ENCODE peak calls at places on chromosome 21, in ten cellular contexts. I is esophagus squamous epithelium, Y is ovary, S is H1, R is IMR-90, F is sigmoid colon, T is uterus, L is endothelial cell of umbilical vein, J is A549, B is esophagus muscularis mucosa. C is an unnamed sample.

GRCh38 chr21:45555557-45556301 is 13.5 kb upstream of the SLC19A1 start:
- DNase-seq in J (peak), S (peak), R (peak), B (no peak), I (no peak), Y (peak), T (peak), L (peak), F (peak), C (peak)

GRCh38 chr21:27681038-27681437 is 714.1 kb upstream of the ADAMTS5 start:
- DNase-seq in T (no peak), B (no peak), F (no peak), R (peak), J (no peak), S (no peak), I (no peak), Y (no peak), L (peak), C (no peak)

GRCh38 chr21:44771896-44772525 is 29.6 kb downstream of the UBE2G2 start:
- DNase-seq in F (no peak), Y (no peak), T (no peak), R (no peak), S (no peak), I (no peak), L (no peak), B (no peak), J (no peak), C (no peak)

GRCh38 chr21:39314155-39315027 is 959 bp upstream of the BRWD1 start:
- DNase-seq in Y (peak), L (peak), T (peak), B (no peak), S (no peak), R (peak), F (peak), I (no peak), J (peak), C (peak)

GRCh38 chr21:40422851-40423635 is 423.9 kb downstream of the DSCAM start:
- DNase-seq in Y (no peak), R (no peak), F (no peak), S (no peak), L (no peak), B (peak), J (no peak), I (no peak), T (no peak), C (no peak)

GRCh38 chr21:44425895-44426662 is 29.2 kb upstream of the LRRC3 start:
- DNase-seq in Y (no peak), S (no peak), B (no peak), J (no peak), I (no peak), R (no peak), L (no peak), F (peak), T (no peak), C (no peak)

GRCh38 chr21:30463713-30464112 is 16.5 kb downstream of the KRTAP19-1 start:
- DNase-seq in J (no peak), L (no peak), F (no peak), Y (no peak), S (no peak), B (no peak), I (no peak), T (no peak), R (no peak), C (no peak)

GRCh38 chr21:26565105-26565504 is 8.0 kb downstream of the CYYR1 start:
- DNase-seq in L (peak), J (no peak), S (no peak), F (no peak), I (no peak), B (no peak), Y (no peak), R (no peak), T (no peak), C (no peak)

GRCh38 chr21:29258626-29259335 is 39.9 kb upstream of the BACH1 start:
- DNase-seq in F (no peak), J (no peak), B (no peak), Y (no peak), L (peak), T (no peak), S (no peak), R (peak), I (no peak), C (no peak)

GRCh38 chr21:15617968-15618367 is 111.8 kb upstream of the USP25 start:
- DNase-seq in B (no peak), L (peak), F (no peak), T (no peak), Y (no peak), R (peak), I (no peak), J (no peak), S (no peak), C (no peak)

GRCh38 chr21:31279986-31280385 is 64.1 kb downstream of the TIAM1 start:
- DNase-seq in T (no peak), Y (no peak), B (no peak), R (peak), F (no peak), J (no peak), I (no peak), S (no peak), L (no peak), C (no peak)

GRCh38 chr21:34952701-34953100 is 96.4 kb downstream of the RUNX1 start:
- DNase-seq in Y (no peak), S (no peak), T (no peak), R (no peak), L (no peak), B (no peak), J (no peak), F (no peak), I (no peak), C (no peak)

GRCh38 chr21:34996304-34997081 is 52.6 kb downstream of the RUNX1 start:
- DNase-seq in T (peak), L (no peak), S (no peak), Y (no peak), I (no peak), R (peak), B (no peak), F (peak), J (no peak), C (peak)

GRCh38 chr21:35483267-35483666 is 434.2 kb upstream of the RUNX1 start:
- DNase-seq in J (no peak), B (no peak), R (no peak), L (peak), S (no peak), I (no peak), T (no peak), F (no peak), Y (no peak), C (no peak)

GRCh38 chr21:44818636-44819011 is 762 bp upstream of the SUMO3 start:
- DNase-seq in T (no peak), B (no peak), Y (peak), F (peak), R (no peak), J (no peak), S (no peak), L (no peak), I (no peak), C (no peak)

GRCh38 chr21:39630191-39630591 is 17.5 kb downstream of the B3GALT5 start:
- DNase-seq in L (no peak), S (no peak), B (peak), T (no peak), J (peak), F (no peak), Y (no peak), I (no peak), R (peak), C (no peak)

GRCh38 chr21:45403133-45403824 is 1.7 kb upstream of the COL18A1 start:
- DNase-seq in R (no peak), S (no peak), T (no peak), J (no peak), L (no peak), I (no peak), B (no peak), Y (peak), F (peak), C (peak)

GRCh38 chr21:31931644-31932469 is 59.0 kb downstream of the HUNK start:
- DNase-seq in J (no peak), I (no peak), F (no peak), T (no peak), R (no peak), B (no peak), Y (no peak), S (no peak), L (no peak), C (no peak)

GRCh38 chr21:45590726-45591618 is 48.7 kb upstream of the SLC19A1 start:
- DNase-seq in F (peak), S (no peak), Y (peak), R (no peak), J (peak), L (no peak), B (no peak), I (no peak), T (peak), C (no peak)

GRCh38 chr21:30194701-30195299 is 21.1 kb downstream of the CLDN8 start:
- DNase-seq in T (no peak), J (no peak), Y (no peak), S (no peak), L (no peak), R (no peak), I (no peak), F (no peak), B (no peak), C (no peak)

GRCh38 chr21:43814215-43815106 is 25.1 kb downstream of the RRP1 start:
- DNase-seq in I (no peak), L (no peak), F (no peak), B (no peak), T (no peak), S (peak), R (no peak), Y (no peak), J (no peak), C (no peak)

DNA sequence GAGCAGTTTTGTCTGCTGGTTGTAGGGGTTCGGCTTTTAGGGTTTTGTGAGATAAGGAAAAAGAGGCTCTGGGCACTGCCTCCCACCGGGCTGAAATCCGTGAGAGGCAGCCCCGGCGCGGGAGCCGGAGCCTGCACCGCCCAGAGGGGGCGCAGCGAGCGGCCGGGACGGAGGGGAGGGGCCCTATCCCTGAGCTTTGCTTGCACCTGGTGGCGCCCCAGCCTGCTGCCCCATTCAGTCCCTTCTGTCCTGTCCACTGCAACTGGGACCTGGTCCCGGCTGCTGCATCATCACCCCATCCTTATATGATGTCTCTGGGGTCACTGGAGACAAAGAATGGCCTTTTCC is 512 bp upstream of the KCNJ6 start:
- DNase-seq in J (peak), B (no peak), T (no peak), I (no peak), F (no peak), R (no peak), Y (no peak), S (peak), L (no peak), C (no peak)
- TF ChIP-seq CTCF in J (peak), B (no peak), T (no peak), I (no peak), F (no peak), R (peak), Y (no peak), S (peak), L (peak), C (no peak)

GRCh38 chr21:17949395-17949794 is 130.2 kb upstream of the C21orf91 start:
- DNase-seq in F (no peak), T (no peak), S (no peak), L (no peak), I (no peak), J (no peak), R (no peak), B (no peak), Y (no peak), C (no peak)
- H3K27ac ChIP-seq in F (no peak), T (peak), S (no peak), L (no peak), I (no peak), J (no peak), R (no peak), B (no peak), Y (no peak), C (no peak)

GRCh38 chr21:14582934-14583628 is 37.0 kb upstream of the SAMSN1 start:
- DNase-seq in I (no peak), L (no peak), S (no peak), T (no peak), F (no peak), Y (no peak), B (no peak), J (no peak), R (no peak), C (no peak)
- TF ChIP-seq POLR2A in I (no peak), L (no peak), S (no peak), T (no peak), F (no peak), Y (no peak), B (no peak), J (no peak), R (no peak), C (no peak)

DNA sequence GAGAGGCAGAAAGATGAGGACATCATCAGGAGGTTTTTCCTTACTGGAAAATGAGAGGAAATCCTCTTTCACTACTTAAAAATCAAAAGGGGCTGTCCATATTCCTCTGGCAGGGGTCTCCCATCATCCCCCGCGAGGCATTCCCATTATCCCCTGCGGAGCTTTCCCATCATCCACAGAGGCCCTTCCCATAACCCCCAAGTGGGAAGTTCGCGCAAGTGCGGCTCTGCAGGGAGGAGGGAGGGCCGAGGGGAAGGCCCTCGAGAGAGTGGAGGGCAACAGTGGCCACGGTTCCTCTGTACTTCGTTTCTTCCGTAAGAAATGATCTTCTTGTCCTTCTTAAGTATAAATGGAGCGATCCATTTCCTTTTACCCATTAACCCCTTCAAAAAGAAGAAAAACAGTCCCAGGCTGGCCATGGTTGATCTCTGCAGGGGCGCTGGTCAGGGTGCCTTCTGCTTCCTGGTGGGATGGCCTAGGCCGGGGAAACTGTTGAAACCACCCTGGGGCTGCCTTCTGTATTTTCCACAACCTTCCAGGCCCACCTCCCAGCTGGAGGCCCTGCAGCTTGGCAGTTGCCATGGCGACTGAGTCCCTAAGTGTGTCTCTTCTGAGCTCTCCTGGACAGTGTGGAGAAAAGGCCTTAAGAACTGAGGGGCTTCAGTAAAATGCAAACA is 3.5 kb upstream of the RSPH1 start:
- DNase-seq in L (no peak), I (no peak), Y (no peak), R (no peak), T (no peak), J (no peak), F (no peak), S (no peak), B (no peak), C (no peak)
- TF ChIP-seq CTCF in L (no peak), I (no peak), Y (no peak), R (no peak), T (no peak), J (no peak), F (no peak), S (no peak), B (no peak), C (no peak)

GRCh38 chr21:38250991-38251418 is 5.8 kb upstream of the KCNJ15 start:
- DNase-seq in J (no peak), Y (no peak), I (no peak), T (no peak), B (no peak), L (no peak), S (no peak), R (no peak), F (no peak), C (no peak)
- H3K27ac ChIP-seq in J (no peak), Y (no peak), I (no peak), T (no peak), B (no peak), L (no peak), S (no peak), R (no peak), F (no peak), C (no peak)

GRCh38 chr21:33360871-33361602 is 36.3 kb downstream of the IFNAR1 start:
- DNase-seq in J (peak), S (peak), F (peak), T (peak), B (peak), R (peak), L (peak), I (no peak), Y (peak), C (peak)

GRCh38 chr21:33359446-33359845 is 34.7 kb downstream of the IFNAR1 start:
- DNase-seq in F (no peak), S (no peak), B (no peak), I (no peak), T (no peak), L (no peak), R (no peak), Y (no peak), J (no peak), C (no peak)

GRCh38 chr21:33360281-33360680 is 35.5 kb downstream of the IFNAR1 start:
- DNase-seq in F (no peak), Y (peak), S (no peak), I (no peak), J (no peak), B (no peak), T (no peak), R (peak), L (peak), C (no peak)

GRCh38 chr21:33364830-33365229 is 38.4 kb upstream of the IFNGR2 start:
- DNase-seq in T (no peak), R (no peak), Y (no peak), S (no peak), I (no peak), J (no peak), L (no peak), F (no peak), B (no peak), C (no peak)

GRCh38 chr21:33362044-33362555 is 37.3 kb downstream of the IFNAR1 start:
- DNase-seq in R (no peak), L (no peak), I (peak), J (no peak), T (no peak), B (peak), S (peak), Y (no peak), F (no peak), C (no peak)
- TF ChIP-seq POLR2A in R (no peak), L (no peak), I (peak), J (no peak), T (no peak), B (no peak), S (peak), Y (no peak), F (no peak), C (no peak)

GRCh38 chr21:42289926-42290325 is 25.3 kb downstream of the TFF3 start:
- DNase-seq in Y (no peak), I (no peak), T (no peak), S (no peak), F (no peak), R (no peak), L (no peak), J (no peak), B (no peak), C (peak)
- TF ChIP-seq CTCF in Y (no peak), I (no peak), T (no peak), S (no peak), F (no peak), R (no peak), L (no peak), J (no peak), B (no peak), C (no peak)

C was measured in heart left ventricle.